ENCODE peak calls at places on chromosomes 1 and 21, in five cellular contexts. One of them, this sample, is unnamed.

GRCh38 chr1:58855351-58856165 is 71.7 kb upstream of the JUN start:
- DNase-seq in CD8-positive, alpha-beta T cell: no peak
- DNase-seq in cardiac muscle cell: peak; percentile 69
- DNase-seq in pancreas: peak; percentile 25
- DNase-seq in body of pancreas: peak; percentile 60
- DNase-seq in this sample: no peak

GRCh38 chr1:245434285-245434684 is 279.5 kb downstream of the KIF26B start:
- DNase-seq in cardiac muscle cell: no peak
- DNase-seq in body of pancreas: no peak
- DNase-seq in CD8-positive, alpha-beta T cell: no peak
- DNase-seq in pancreas: no peak
- DNase-seq in this sample: no peak

GRCh38 chr1:46134660-46135331 is 2.4 kb upstream of the PIK3R3 start:
- DNase-seq in pancreas: no peak
- DNase-seq in cardiac muscle cell: peak; percentile 76
- DNase-seq in body of pancreas: no peak
- DNase-seq in CD8-positive, alpha-beta T cell: no peak
- DNase-seq in this sample: no peak

GRCh38 chr1:220680085-220680687 is 10.0 kb upstream of the C1orf115 start:
- DNase-seq in body of pancreas: peak; percentile 41
- DNase-seq in cardiac muscle cell: peak; percentile 56
- DNase-seq in CD8-positive, alpha-beta T cell: no peak
- DNase-seq in pancreas: no peak
- DNase-seq in this sample: no peak

GRCh38 chr1:172144445-172145060 is 275.9 kb upstream of the C1orf105 start:
- DNase-seq in cardiac muscle cell: peak; percentile 99
- DNase-seq in pancreas: peak; percentile 23
- DNase-seq in body of pancreas: peak; percentile 44
- DNase-seq in CD8-positive, alpha-beta T cell: no peak
- DNase-seq in this sample: peak; percentile 55

GRCh38 chr21:15682977-15683376 is 46.8 kb upstream of the USP25 start:
- DNase-seq in CD8-positive, alpha-beta T cell: no peak
- DNase-seq in cardiac muscle cell: peak; percentile 58
- DNase-seq in body of pancreas: no peak
- DNase-seq in pancreas: no peak
- DNase-seq in this sample: no peak

GRCh38 chr1:215282557-215282956 is 200.0 kb downstream of the KCNK2 start:
- DNase-seq in cardiac muscle cell: no peak
- DNase-seq in CD8-positive, alpha-beta T cell: no peak
- DNase-seq in pancreas: no peak
- DNase-seq in body of pancreas: no peak
- DNase-seq in this sample: no peak

GRCh38 chr1:60488857-60489256 is 415.3 kb upstream of the C1orf87 start:
- DNase-seq in body of pancreas: peak; percentile 7
- DNase-seq in pancreas: no peak
- DNase-seq in CD8-positive, alpha-beta T cell: no peak
- DNase-seq in cardiac muscle cell: peak; percentile 73
- DNase-seq in this sample: no peak

GRCh38 chr1:71296551-71296950 is 215.7 kb upstream of the ZRANB2 start:
- DNase-seq in CD8-positive, alpha-beta T cell: no peak
- DNase-seq in pancreas: no peak
- DNase-seq in cardiac muscle cell: peak; percentile 6
- DNase-seq in body of pancreas: no peak
- DNase-seq in this sample: no peak

GRCh38 chr1:202628646-202629215 is 81.5 kb downstream of the SYT2 start:
- DNase-seq in body of pancreas: no peak
- DNase-seq in pancreas: no peak
- DNase-seq in cardiac muscle cell: no peak
- DNase-seq in CD8-positive, alpha-beta T cell: no peak
- DNase-seq in this sample: no peak

GRCh38 chr1:153538315-153538821 is 2.4 kb downstream of the S100A5 start:
- DNase-seq in CD8-positive, alpha-beta T cell: no peak
- DNase-seq in body of pancreas: peak; percentile 58
- DNase-seq in pancreas: peak; percentile 53
- DNase-seq in cardiac muscle cell: no peak
- DNase-seq in this sample: no peak

GRCh38 chr1:6359568-6360496 is 33.7 kb downstream of the ACOT7 start:
- DNase-seq in cardiac muscle cell: peak; percentile 87
- DNase-seq in pancreas: peak; percentile 71
- DNase-seq in body of pancreas: peak; percentile 85
- DNase-seq in CD8-positive, alpha-beta T cell: peak; percentile 53
- DNase-seq in this sample: peak; percentile 93

GRCh38 chr1:154883919-154884867 is 14.1 kb upstream of the KCNN3 start:
- DNase-seq in body of pancreas: peak; percentile 37
- DNase-seq in pancreas: no peak
- DNase-seq in cardiac muscle cell: no peak
- DNase-seq in CD8-positive, alpha-beta T cell: no peak
- DNase-seq in this sample: no peak

GRCh38 chr21:45877821-45878469 is 103.6 kb upstream of the COL6A1 start:
- DNase-seq in CD8-positive, alpha-beta T cell: no peak
- DNase-seq in pancreas: no peak
- DNase-seq in cardiac muscle cell: peak; percentile 28
- DNase-seq in body of pancreas: no peak
- DNase-seq in this sample: no peak

GRCh38 chr1:162166934-162167615 is 97.6 kb downstream of the NOS1AP start:
- DNase-seq in cardiac muscle cell: no peak
- DNase-seq in pancreas: no peak
- DNase-seq in CD8-positive, alpha-beta T cell: no peak
- DNase-seq in body of pancreas: no peak
- DNase-seq in this sample: no peak

GRCh38 chr1:226248091-226248490 is 24.6 kb downstream of the MIXL1 start:
- DNase-seq in body of pancreas: no peak
- DNase-seq in CD8-positive, alpha-beta T cell: no peak
- DNase-seq in cardiac muscle cell: peak; percentile 84
- DNase-seq in pancreas: no peak
- DNase-seq in this sample: no peak

GRCh38 chr1:160716013-160716412 is 4.4 kb upstream of the CD48 start:
- DNase-seq in pancreas: no peak
- DNase-seq in CD8-positive, alpha-beta T cell: no peak
- DNase-seq in body of pancreas: no peak
- DNase-seq in cardiac muscle cell: no peak
- DNase-seq in this sample: no peak

GRCh38 chr1:89912073-89912472 is 82.8 kb upstream of the ZNF326 start:
- DNase-seq in body of pancreas: no peak
- DNase-seq in pancreas: no peak
- DNase-seq in CD8-positive, alpha-beta T cell: no peak
- DNase-seq in cardiac muscle cell: no peak
- DNase-seq in this sample: no peak

GRCh38 chr1:173038875-173039554 is 11.7 kb downstream of the TNFSF18 start:
- DNase-seq in cardiac muscle cell: no peak
- DNase-seq in CD8-positive, alpha-beta T cell: no peak
- DNase-seq in pancreas: no peak
- DNase-seq in body of pancreas: no peak
- DNase-seq in this sample: no peak

GRCh38 chr1:109668123-109668800 is 405 bp downstream of the GSTM2 start:
- DNase-seq in pancreas: no peak
- DNase-seq in body of pancreas: peak; percentile 53
- DNase-seq in cardiac muscle cell: no peak
- DNase-seq in CD8-positive, alpha-beta T cell: no peak
- DNase-seq in this sample: no peak

GRCh38 chr1:183593356-183593755 is 3.1 kb upstream of the NCF2 start:
- DNase-seq in cardiac muscle cell: no peak
- DNase-seq in pancreas: no peak
- DNase-seq in CD8-positive, alpha-beta T cell: no peak
- DNase-seq in body of pancreas: no peak
- DNase-seq in this sample: no peak

GRCh38 chr1:145993618-145994390 is 2.6 kb downstream of the TXNIP start:
- DNase-seq in cardiac muscle cell: no peak
- DNase-seq in CD8-positive, alpha-beta T cell: no peak
- DNase-seq in body of pancreas: no peak
- DNase-seq in pancreas: no peak
- DNase-seq in this sample: no peak

GRCh38 chr1:227572752-227573151 is 9.4 kb downstream of the ZNF678 start:
- DNase-seq in cardiac muscle cell: no peak
- DNase-seq in pancreas: no peak
- DNase-seq in CD8-positive, alpha-beta T cell: no peak
- DNase-seq in body of pancreas: peak; percentile 30
- DNase-seq in this sample: no peak
- H3K9me3 ChIP-seq in cardiac muscle cell: no peaks in the 10 kb centered on the region
- H3K9me3 ChIP-seq in pancreas: no peaks in the 10 kb centered on the region
- H3K9me3 ChIP-seq in CD8-positive, alpha-beta T cell: peaks cover 7% of the 10 kb centered on the region
- H3K9me3 ChIP-seq in body of pancreas: peaks cover 3% of the 10 kb centered on the region
- H3K9me3 ChIP-seq in this sample: peaks cover 11% of the 10 kb centered on the region

GRCh38 chr1:7985851-7986612 is 24.5 kb downstream of the PARK7 start:
- DNase-seq in body of pancreas: no peak
- DNase-seq in CD8-positive, alpha-beta T cell: no peak
- DNase-seq in cardiac muscle cell: no peak
- DNase-seq in pancreas: no peak
- DNase-seq in this sample: no peak

GRCh38 chr1:7988576-7988975 is 27.1 kb downstream of the PARK7 start:
- DNase-seq in body of pancreas: no peak
- DNase-seq in pancreas: no peak
- DNase-seq in cardiac muscle cell: no peak
- DNase-seq in CD8-positive, alpha-beta T cell: no peak
- DNase-seq in this sample: no peak

GRCh38 chr1:7984826-7985225 is 23.3 kb downstream of the PARK7 start:
- DNase-seq in body of pancreas: no peak
- DNase-seq in CD8-positive, alpha-beta T cell: no peak
- DNase-seq in pancreas: no peak
- DNase-seq in cardiac muscle cell: no peak
- DNase-seq in this sample: no peak

GRCh38 chr1:7989762-7990428 is 28.4 kb downstream of the PARK7 start:
- DNase-seq in body of pancreas: no peak
- DNase-seq in pancreas: no peak
- DNase-seq in cardiac muscle cell: peak; percentile 60
- DNase-seq in CD8-positive, alpha-beta T cell: no peak
- DNase-seq in this sample: no peak

DNA sequence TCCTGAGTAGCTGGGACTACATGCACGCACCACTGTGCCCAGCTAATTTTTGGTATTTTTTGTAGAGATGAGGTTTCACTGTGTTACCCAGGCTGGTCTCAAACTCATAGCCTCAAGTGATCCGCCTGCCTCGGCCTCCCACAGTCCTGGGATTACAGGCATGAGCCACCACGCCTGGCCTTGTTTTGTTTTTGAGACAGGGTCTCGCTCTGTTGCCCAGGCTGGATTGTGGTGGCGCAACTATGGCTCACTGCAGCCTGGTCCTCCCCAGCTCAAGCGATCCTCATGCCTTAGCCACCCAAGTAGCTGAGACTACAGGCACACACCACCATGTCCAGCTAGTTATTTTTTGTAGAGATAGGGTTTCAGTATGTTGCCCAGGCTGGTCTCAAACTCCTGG is 26.0 kb downstream of the PARK7 start:
- DNase-seq in cardiac muscle cell: no peak
- DNase-seq in CD8-positive, alpha-beta T cell: no peak
- DNase-seq in pancreas: no peak
- DNase-seq in body of pancreas: no peak
- DNase-seq in this sample: no peak
- H3K36me3 ChIP-seq in cardiac muscle cell: peaks cover 17% of the 10 kb centered on the region
- H3K36me3 ChIP-seq in CD8-positive, alpha-beta T cell: peaks cover 31% of the 10 kb centered on the region
- H3K36me3 ChIP-seq in pancreas: peaks cover 21% of the 10 kb centered on the region
- H3K36me3 ChIP-seq in body of pancreas: no peaks in the 10 kb centered on the region
- H3K36me3 ChIP-seq in this sample: peaks cover 17% of the 10 kb centered on the region

GRCh38 chr1:78839704-78840277 is 166.7 kb downstream of the ADGRL4 start:
- DNase-seq in CD8-positive, alpha-beta T cell: no peak
- DNase-seq in pancreas: peak; percentile 30
- DNase-seq in cardiac muscle cell: peak; percentile 59
- DNase-seq in body of pancreas: peak; percentile 44
- DNase-seq in this sample: no peak
- H3K27ac ChIP-seq in CD8-positive, alpha-beta T cell: no peak overlapping the region
- H3K27ac ChIP-seq in pancreas: no peak overlapping the region
- H3K27ac ChIP-seq in cardiac muscle cell: no peak overlapping the region
- H3K27ac ChIP-seq in body of pancreas: no peak overlapping the region
- H3K27ac ChIP-seq in this sample: no peak overlapping the region

GRCh38 chr1:82700476-82700875 is 899.7 kb downstream of the ADGRL2 start:
- DNase-seq in pancreas: no peak
- DNase-seq in CD8-positive, alpha-beta T cell: no peak
- DNase-seq in body of pancreas: no peak
- DNase-seq in cardiac muscle cell: no peak
- DNase-seq in this sample: no peak

GRCh38 chr1:82695443-82695842 is 894.7 kb downstream of the ADGRL2 start:
- DNase-seq in body of pancreas: no peak
- DNase-seq in CD8-positive, alpha-beta T cell: no peak
- DNase-seq in cardiac muscle cell: peak; percentile 39
- DNase-seq in pancreas: no peak
- DNase-seq in this sample: no peak

DNA sequence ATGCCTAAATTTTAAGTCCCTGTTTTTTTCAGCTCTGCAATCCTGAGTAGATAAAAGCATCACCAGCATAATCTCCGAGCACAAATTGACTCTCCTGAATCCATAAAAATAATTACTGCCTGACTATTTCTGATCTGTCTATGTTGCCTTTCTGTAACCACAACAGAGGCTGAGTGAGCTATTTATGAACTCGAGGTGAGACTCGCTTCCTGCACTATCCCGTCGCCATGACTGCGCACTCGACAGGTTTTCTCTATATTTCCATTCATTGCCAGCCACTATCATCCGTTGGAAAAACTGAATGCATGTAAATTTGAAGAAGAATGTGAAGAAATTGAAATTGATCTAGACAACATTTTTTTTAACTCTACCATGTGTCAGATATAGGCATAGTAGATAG is 897.2 kb downstream of the ADGRL2 start:
- DNase-seq in pancreas: no peak
- DNase-seq in CD8-positive, alpha-beta T cell: no peak
- DNase-seq in cardiac muscle cell: no peak
- DNase-seq in body of pancreas: no peak
- DNase-seq in this sample: no peak
- H3K9me3 ChIP-seq in pancreas: no peaks in the 10 kb centered on the region
- H3K9me3 ChIP-seq in CD8-positive, alpha-beta T cell: no peaks in the 10 kb centered on the region
- H3K9me3 ChIP-seq in cardiac muscle cell: no peaks in the 10 kb centered on the region
- H3K9me3 ChIP-seq in body of pancreas: no peaks in the 10 kb centered on the region
- H3K9me3 ChIP-seq in this sample: no peaks in the 10 kb centered on the region

GRCh38 chr1:31036749-31037500 is 28.6 kb downstream of the PUM1 start:
- DNase-seq in body of pancreas: no peak
- DNase-seq in pancreas: no peak
- DNase-seq in cardiac muscle cell: no peak
- DNase-seq in CD8-positive, alpha-beta T cell: no peak
- DNase-seq in this sample: no peak
- H3K36me3 ChIP-seq in body of pancreas: no peaks in the 10 kb centered on the region
- H3K36me3 ChIP-seq in pancreas: no peaks in the 10 kb centered on the region
- H3K36me3 ChIP-seq in cardiac muscle cell: no peaks in the 10 kb centered on the region
- H3K36me3 ChIP-seq in CD8-positive, alpha-beta T cell: no peaks in the 10 kb centered on the region
- H3K36me3 ChIP-seq in this sample: no peaks in the 10 kb centered on the region

GRCh38 chr1:115782571-115783281 is 14.2 kb upstream of the CASQ2 start:
- DNase-seq in body of pancreas: no peak
- DNase-seq in cardiac muscle cell: peak; percentile 82
- DNase-seq in pancreas: no peak
- DNase-seq in CD8-positive, alpha-beta T cell: no peak
- DNase-seq in this sample: no peak

GRCh38 chr1:115781830-115782229 is 13.3 kb upstream of the CASQ2 start:
- DNase-seq in body of pancreas: no peak
- DNase-seq in cardiac muscle cell: no peak
- DNase-seq in pancreas: no peak
- DNase-seq in CD8-positive, alpha-beta T cell: no peak
- DNase-seq in this sample: no peak

GRCh38 chr1:115781343-115781742 is 12.8 kb upstream of the CASQ2 start:
- DNase-seq in CD8-positive, alpha-beta T cell: no peak
- DNase-seq in body of pancreas: no peak
- DNase-seq in pancreas: no peak
- DNase-seq in cardiac muscle cell: peak; percentile 63
- DNase-seq in this sample: no peak

GRCh38 chr1:115783311-115783710 is 14.8 kb upstream of the CASQ2 start:
- DNase-seq in pancreas: no peak
- DNase-seq in CD8-positive, alpha-beta T cell: no peak
- DNase-seq in cardiac muscle cell: no peak
- DNase-seq in body of pancreas: no peak
- DNase-seq in this sample: no peak
- H3K27ac ChIP-seq in pancreas: no peak overlapping the region
- H3K27ac ChIP-seq in CD8-positive, alpha-beta T cell: no peak overlapping the region
- H3K27ac ChIP-seq in cardiac muscle cell: no peak overlapping the region
- H3K27ac ChIP-seq in body of pancreas: no peak overlapping the region
- H3K27ac ChIP-seq in this sample: no peak overlapping the region